ENCODE peak calls at places on chromosome 16, in seven cellular contexts. V, N, H, W, F, G and T are unnamed samples.

GRCh38 chr16:57304169-57305061 is 19.9 kb upstream of the PLLP start:
- DNase-seq in V (peak; percentile 55), N (peak; percentile 70), H (peak; percentile 21), W (no peak), F (peak; percentile 58), G (no peak), T (no peak)

GRCh38 chr16:24152826-24153225 is 103.3 kb upstream of the CACNG3 start:
- DNase-seq in V (no peak), N (no peak), H (no peak), W (no peak), F (no peak), G (no peak), T (no peak)

GRCh38 chr16:30458561-30459394 is 13.1 kb upstream of the SEPHS2 start:
- DNase-seq in V (peak; percentile 94), N (peak; percentile 68), H (no peak), W (peak; percentile 99), F (peak; percentile 15), G (peak; percentile 89), T (no peak)

GRCh38 chr16:47925811-47926460 is 229.9 kb downstream of the ABCC12 start:
- DNase-seq in V (no peak), N (no peak), H (no peak), W (no peak), F (no peak), G (no peak), T (no peak)

GRCh38 chr16:50802000-50802399 is 60.1 kb downstream of the CYLD start:
- DNase-seq in V (no peak), N (no peak), H (no peak), W (no peak), F (no peak), G (no peak), T (no peak)

GRCh38 chr16:11296706-11297491 is 15.8 kb upstream of the PRM1 start:
- DNase-seq in V (no peak), N (peak; percentile 75), H (no peak), W (peak; percentile 15), F (peak; percentile 67), G (peak; percentile 56), T (no peak)

GRCh38 chr16:17134586-17134985 is 336.2 kb downstream of the XYLT1 start:
- DNase-seq in V (no peak), N (no peak), H (no peak), W (no peak), F (no peak), G (peak; percentile 39), T (no peak)

GRCh38 chr16:9256196-9256595 is 164.8 kb downstream of the HAPSTR1 start:
- DNase-seq in V (no peak), N (no peak), H (no peak), W (peak; percentile 39), F (peak; percentile 80), G (no peak), T (peak; percentile 52)

GRCh38 chr16:58733248-58733670 is 857 bp downstream of the GOT2 start:
- DNase-seq in V (no peak), N (no peak), H (peak; percentile 16), W (peak; percentile 54), F (peak; percentile 24), G (no peak), T (peak; percentile 58)

GRCh38 chr16:89257757-89258465 is 40.4 kb downstream of the ZNF778 start:
- DNase-seq in V (no peak), N (no peak), H (no peak), W (no peak), F (no peak), G (no peak), T (no peak)

GRCh38 chr16:22217890-22218730 is 12.0 kb downstream of the EEF2K start:
- DNase-seq in V (no peak), N (peak; percentile 82), H (peak; percentile 62), W (peak; percentile 55), F (no peak), G (peak; percentile 59), T (peak; percentile 83)

GRCh38 chr16:64455275-64455674 is 666.6 kb downstream of the CDH11 start:
- DNase-seq in V (no peak), N (no peak), H (no peak), W (no peak), F (no peak), G (no peak), T (no peak)

GRCh38 chr16:7629571-7629970 is 296.9 kb downstream of the RBFOX1 start:
- DNase-seq in V (no peak), N (no peak), H (no peak), W (no peak), F (no peak), G (no peak), T (no peak)

GRCh38 chr16:89018605-89019158 is 41.7 kb upstream of the CBFA2T3 start:
- DNase-seq in V (peak; percentile 42), N (peak; percentile 36), H (no peak), W (no peak), F (no peak), G (no peak), T (no peak)

GRCh38 chr16:4376126-4376819 is 4.6 kb downstream of the VASN start:
- DNase-seq in V (peak; percentile 77), N (peak; percentile 97), H (peak; percentile 97), W (no peak), F (peak; percentile 96), G (no peak), T (no peak)

GRCh38 chr16:78060787-78061186 is 38.4 kb downstream of the CLEC3A start:
- DNase-seq in V (no peak), N (no peak), H (no peak), W (no peak), F (peak; percentile 24), G (no peak), T (no peak)

GRCh38 chr16:84791501-84791900 is 28.3 kb upstream of the CRISPLD2 start:
- DNase-seq in V (no peak), N (peak; percentile 12), H (no peak), W (no peak), F (no peak), G (no peak), T (no peak)

GRCh38 chr16:11034005-11034404 is 89.6 kb downstream of the CLEC16A start:
- DNase-seq in V (no peak), N (peak; percentile 84), H (peak; percentile 63), W (no peak), F (peak; percentile 16), G (no peak), T (no peak)

GRCh38 chr16:600781-601180 is 10.9 kb downstream of the RAB40C start:
- DNase-seq in V (no peak), N (no peak), H (no peak), W (peak; percentile 33), F (no peak), G (no peak), T (no peak)

GRCh38 chr16:58038219-58038641 is 12.7 kb downstream of the MMP15 start:
- DNase-seq in V (no peak), N (no peak), H (no peak), W (no peak), F (no peak), G (no peak), T (no peak)

GRCh38 chr16:89257281-89257731 is 39.8 kb downstream of the ZNF778 start:
- DNase-seq in V (no peak), N (no peak), H (no peak), W (no peak), F (no peak), G (no peak), T (no peak)

GRCh38 chr16:46859719-46860152 is 24.4 kb upstream of the GPT2 start:
- DNase-seq in V (peak; percentile 31), N (no peak), H (no peak), W (peak; percentile 64), F (no peak), G (no peak), T (no peak)

GRCh38 chr16:65002265-65002664 is 119.6 kb downstream of the CDH11 start:
- DNase-seq in V (no peak), N (no peak), H (no peak), W (no peak), F (no peak), G (no peak), T (no peak)

DNA sequence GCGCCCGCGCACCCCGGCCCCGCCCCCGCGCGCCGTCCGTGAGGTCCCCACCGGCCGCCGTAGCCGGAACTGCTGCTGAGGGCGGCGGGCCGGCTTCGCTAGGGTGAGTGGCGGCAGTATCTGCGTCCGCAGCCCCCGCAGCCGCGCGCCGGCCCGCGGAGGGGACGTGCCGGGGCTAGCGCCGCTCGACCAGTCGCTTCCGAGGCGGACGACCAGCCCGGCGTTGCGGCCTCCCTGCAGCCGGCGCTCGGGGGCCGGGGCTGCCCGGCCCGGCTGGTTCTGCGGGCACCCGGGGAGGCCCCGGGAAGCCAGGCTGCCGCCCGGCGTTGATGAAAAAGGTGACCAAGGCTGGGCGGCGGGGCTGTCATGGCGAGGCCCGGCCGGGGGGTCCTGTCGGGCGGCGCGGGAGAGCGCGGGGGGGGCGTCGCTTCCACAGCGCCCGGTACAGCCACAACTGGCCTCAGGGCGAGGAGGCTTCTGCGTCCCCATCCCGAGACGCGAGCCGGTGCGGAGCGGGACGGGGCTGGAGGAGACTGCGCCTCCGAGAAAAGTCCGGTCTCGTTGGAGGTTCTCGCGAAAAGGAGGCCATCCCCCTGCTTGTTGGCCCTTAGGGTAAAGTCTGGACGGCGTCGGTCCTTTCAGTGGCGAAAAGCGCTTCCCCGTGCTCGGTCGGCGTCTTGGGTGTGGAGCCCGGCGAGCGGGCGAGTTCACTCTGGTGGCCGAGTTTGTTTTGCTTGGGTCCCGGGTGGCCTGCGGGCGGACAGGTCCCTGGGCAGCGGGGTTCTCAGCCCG is at the start of gene CRAMP1:
- DNase-seq in V (no peak), N (peak; percentile 74), H (no peak), W (peak; percentile 32), F (peak; percentile 12), G (no peak), T (peak; percentile 70)
- TF ChIP-seq POLR2A in V (no peak), N (no peak), H (peak; percentile 57), W (peak; percentile 8), F (no peak), G (peak; percentile 31), T (no peak)

GRCh38 chr16:67207857-67208524 is 9.1 kb downstream of the ELMO3 start:
- DNase-seq in V (no peak), N (no peak), H (no peak), W (no peak), F (no peak), G (no peak), T (peak; percentile 71)

GRCh38 chr16:67211674-67212073 is 12.7 kb downstream of the ELMO3 start:
- DNase-seq in V (no peak), N (no peak), H (no peak), W (no peak), F (no peak), G (no peak), T (no peak)

GRCh38 chr16:67210069-67210937 is 11.4 kb downstream of the ELMO3 start:
- DNase-seq in V (no peak), N (no peak), H (no peak), W (no peak), F (no peak), G (no peak), T (no peak)

GRCh38 chr16:67208525-67208896 is 9.6 kb downstream of the ELMO3 start:
- DNase-seq in V (no peak), N (no peak), H (no peak), W (no peak), F (no peak), G (no peak), T (no peak)

GRCh38 chr16:67209565-67209964 is 10.6 kb downstream of the ELMO3 start:
- DNase-seq in V (no peak), N (no peak), H (no peak), W (no peak), F (no peak), G (no peak), T (no peak)
- TF ChIP-seq POLR2A in V (no peak), N (no peak), H (no peak), W (no peak), F (no peak), G (no peak), T (no peak)

GRCh38 chr16:74450967-74451760 is 29.9 kb upstream of the CLEC18B start:
- DNase-seq in V (no peak), N (no peak), H (no peak), W (no peak), F (no peak), G (no peak), T (no peak)
- TF ChIP-seq POLR2A in V (no peak), N (no peak), H (no peak), W (no peak), F (no peak), G (no peak), T (no peak)

GRCh38 chr16:66923247-66923851 is 2.0 kb downstream of the RRAD start:
- DNase-seq in V (no peak), N (peak; percentile 90), H (peak; percentile 73), W (peak; percentile 50), F (no peak), G (no peak), T (no peak)
- TF ChIP-seq POLR2A in V (no peak), N (no peak), H (no peak), W (no peak), F (no peak), G (no peak), T (no peak)